ENCODE peak calls at places on chromosome 5, in four cellular contexts. T is lower lobe of right lung, V is ovary, Q is KG1. A is an unnamed sample.

GRCh38 chr5:3249401-3249800 is 346.2 kb upstream of the IRX1 start:
- DNase-seq in T (no peak), Q (no peak), V (no peak), A (no peak)

GRCh38 chr5:81208904-81209303 is 24.2 kb upstream of the CKMT2 start:
- DNase-seq in Q (no peak), T (no peak), V (no peak), A (no peak)

GRCh38 chr5:50967388-50968039 is 301.1 kb downstream of the PARP8 start:
- DNase-seq in V (no peak), Q (no peak), T (no peak), A (no peak)

GRCh38 chr5:13632676-13633075 is 311.8 kb downstream of the DNAH5 start:
- DNase-seq in Q (no peak), V (no peak), T (no peak), A (no peak)

GRCh38 chr5:122493091-122493775 is 181.2 kb downstream of the SNCAIP start:
- DNase-seq in T (no peak), Q (no peak), V (peak), A (peak)

GRCh38 chr5:154740483-154740882 is 14.7 kb upstream of the LARP1 start:
- DNase-seq in T (no peak), Q (no peak), V (peak), A (peak)

GRCh38 chr5:132263548-132264261 is 6.2 kb downstream of the PDLIM4 start:
- DNase-seq in T (no peak), Q (no peak), V (peak), A (peak)

GRCh38 chr5:91339053-91339710 is 43.9 kb downstream of the ARRDC3 start:
- DNase-seq in T (no peak), V (no peak), Q (no peak), A (no peak)

GRCh38 chr5:147369742-147370374 is 135.0 kb downstream of the STK32A start:
- DNase-seq in T (no peak), Q (no peak), V (no peak), A (no peak)

GRCh38 chr5:133602829-133603380 is 9.4 kb downstream of the FSTL4 start:
- DNase-seq in T (no peak), V (no peak), Q (no peak), A (no peak)

GRCh38 chr5:119315516-119315949 is 40.3 kb upstream of the TNFAIP8 start:
- DNase-seq in Q (no peak), V (no peak), T (no peak), A (no peak)

GRCh38 chr5:92147263-92147662 is 764.1 kb upstream of the ARRDC3 start:
- DNase-seq in V (no peak), Q (no peak), T (no peak), A (no peak)

GRCh38 chr5:1594336-1595106 is 70.8 kb upstream of the LPCAT1 start:
- DNase-seq in T (peak), V (peak), Q (peak), A (peak)

GRCh38 chr5:893711-894110 is 1.0 kb downstream of the TRIP13 start:
- DNase-seq in Q (no peak), V (no peak), T (no peak), A (no peak)

GRCh38 chr5:43543434-43543833 is 13.4 kb downstream of the PAIP1 start:
- DNase-seq in V (no peak), Q (no peak), T (no peak), A (no peak)

GRCh38 chr5:44294492-44294891 is 94.7 kb downstream of the FGF10 start:
- DNase-seq in Q (no peak), T (no peak), V (peak), A (peak)

GRCh38 chr5:151357097-151357496 is 9.7 kb upstream of the SLC36A2 start:
- DNase-seq in T (no peak), V (no peak), Q (no peak), A (no peak)

GRCh38 chr5:138905541-138905940 is 30.4 kb upstream of the LRRTM2 start:
- DNase-seq in V (no peak), Q (no peak), T (no peak), A (no peak)

GRCh38 chr5:116532762-116533525 is 41.7 kb downstream of the SEMA6A start:
- DNase-seq in T (no peak), Q (no peak), V (no peak), A (no peak)